ENCODE peak calls at places on chromosomes 5 and 9, in seven cellular contexts. T, A, O, Q, C, M and B are unnamed samples.

GRCh38 chr9:34636791-34637355 is 714 bp downstream of the SIGMAR1 start:
- DNase-seq in T (peak; percentile 57), A (no peak), O (no peak), Q (no peak), C (peak; percentile 22), M (no peak), B (peak; percentile 56)

GRCh38 chr9:26292943-26293342 is 599.7 kb downstream of the CAAP1 start:
- DNase-seq in T (no peak), A (no peak), O (no peak), Q (no peak), C (peak; percentile 52), M (no peak), B (no peak)

GRCh38 chr9:99109522-99109921 is 4.6 kb downstream of the TGFBR1 start:
- DNase-seq in T (no peak), A (no peak), O (no peak), Q (no peak), C (peak; percentile 74), M (no peak), B (no peak)

GRCh38 chr5:133962801-133963476 is 5.5 kb downstream of the C5orf15 start:
- DNase-seq in T (no peak), A (no peak), O (no peak), Q (no peak), C (peak; percentile 79), M (no peak), B (no peak)

GRCh38 chr5:66450988-66451387 is 145.2 kb upstream of the MAST4 start:
- DNase-seq in T (no peak), A (no peak), O (no peak), Q (no peak), C (no peak), M (no peak), B (no peak)

GRCh38 chr5:20286512-20286911 is 298.5 kb upstream of the CDH18 start:
- DNase-seq in T (no peak), A (no peak), O (no peak), Q (no peak), C (peak; percentile 58), M (no peak), B (no peak)

GRCh38 chr9:33372900-33373299 is 29.5 kb downstream of the AQP7 start:
- DNase-seq in T (no peak), A (no peak), O (no peak), Q (no peak), C (no peak), M (no peak), B (no peak)

GRCh38 chr9:36007309-36007708 is 29.4 kb upstream of the RECK start:
- DNase-seq in T (no peak), A (no peak), O (no peak), Q (no peak), C (no peak), M (no peak), B (no peak)

GRCh38 chr9:126582427-126582826 is 31.3 kb upstream of the LMX1B start:
- DNase-seq in T (no peak), A (no peak), O (no peak), Q (no peak), C (no peak), M (no peak), B (no peak)

GRCh38 chr5:118965913-118966312 is 22.4 kb downstream of the DTWD2 start:
- DNase-seq in T (no peak), A (no peak), O (no peak), Q (no peak), C (no peak), M (no peak), B (no peak)

GRCh38 chr5:36217591-36217990 is 24.1 kb downstream of the NADK2 start:
- DNase-seq in T (no peak), A (no peak), O (no peak), Q (no peak), C (no peak), M (no peak), B (no peak)

GRCh38 chr9:89941875-89942274 is 337.1 kb downstream of the GADD45G start:
- DNase-seq in T (no peak), A (no peak), O (no peak), Q (no peak), C (peak; percentile 93), M (no peak), B (no peak)

GRCh38 chr9:93968451-93969327 is 13.5 kb upstream of the BARX1 start:
- DNase-seq in T (no peak), A (no peak), O (peak; percentile 39), Q (no peak), C (peak; percentile 59), M (no peak), B (no peak)

GRCh38 chr9:118459832-118460425 is 755.7 kb downstream of the TLR4 start:
- DNase-seq in T (no peak), A (peak; percentile 48), O (peak; percentile 86), Q (no peak), C (no peak), M (no peak), B (peak; percentile 22)

GRCh38 chr5:74673011-74673790 is 11.8 kb upstream of the HEXB start:
- DNase-seq in T (no peak), A (no peak), O (no peak), Q (no peak), C (peak; percentile 67), M (no peak), B (no peak)

GRCh38 chr5:42840279-42840678 is 28.6 kb upstream of the SELENOP start:
- DNase-seq in T (peak; percentile 44), A (peak; percentile 57), O (peak; percentile 81), Q (no peak), C (peak; percentile 58), M (peak; percentile 66), B (peak; percentile 58)

GRCh38 chr5:93578813-93579560 is 2.0 kb downstream of the NR2F1-AS1 start:
- DNase-seq in T (peak; percentile 39), A (no peak), O (peak; percentile 83), Q (no peak), C (peak; percentile 72), M (peak; percentile 79), B (no peak)

GRCh38 chr5:167346461-167346860 is 945.0 kb upstream of the WWC1 start:
- DNase-seq in T (no peak), A (no peak), O (no peak), Q (no peak), C (no peak), M (no peak), B (no peak)

GRCh38 chr9:132800038-132800648 is 77.9 kb downstream of the AK8 start:
- DNase-seq in T (peak; percentile 85), A (peak; percentile 86), O (peak; percentile 86), Q (no peak), C (peak; percentile 63), M (peak; percentile 78), B (peak; percentile 62)

GRCh38 chr5:96807099-96807654 is 568 bp downstream of the ERAP1 start:
- DNase-seq in T (peak; percentile 89), A (peak; percentile 88), O (peak; percentile 89), Q (no peak), C (peak; percentile 53), M (peak; percentile 87), B (peak; percentile 85)
- TF ChIP-seq POLR2A in T (peak; percentile 51), A (no peak), O (no peak), Q (no peak), C (peak; percentile 56), M (no peak), B (no peak)

DNA sequence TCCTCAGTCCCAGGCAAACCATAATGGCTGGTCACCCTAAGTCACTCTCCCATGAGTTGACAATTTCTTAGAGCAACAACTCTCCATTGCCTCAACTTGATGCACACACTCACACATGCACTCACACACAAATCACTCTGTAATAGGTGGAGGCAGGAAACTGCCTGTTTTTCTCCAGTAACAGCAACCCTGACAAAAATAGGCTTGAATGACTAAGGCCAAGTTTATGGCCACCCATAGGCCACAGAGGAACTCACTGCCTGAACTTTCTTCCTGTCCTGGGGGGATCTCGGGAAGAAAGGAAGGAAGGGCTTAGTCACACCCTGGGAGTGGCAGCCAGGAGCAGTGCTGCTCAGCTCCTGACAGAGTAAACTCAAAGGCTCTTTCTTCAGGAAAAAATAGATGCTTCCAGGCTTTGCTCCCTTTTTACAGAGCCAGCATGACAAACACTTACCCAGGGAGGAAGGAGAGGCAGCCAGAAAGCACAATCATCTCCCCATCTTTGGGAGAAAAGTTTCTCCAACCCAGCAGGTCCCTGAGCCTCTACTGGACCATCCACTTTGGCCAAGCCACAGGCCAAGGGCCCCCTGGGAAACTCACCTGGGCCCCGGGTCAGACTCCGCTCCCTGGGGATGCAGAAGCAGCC is 368 bp downstream of the SH3TC2 start:
- DNase-seq in T (no peak), A (no peak), O (no peak), Q (no peak), C (peak; percentile 88), M (no peak), B (peak; percentile 69)
- H3K27ac ChIP-seq in T (peak overlapping the region; percentile 64), A (no peak overlapping the region), O (peak overlapping the region; percentile 72), Q (no peak overlapping the region), C (peak overlapping the region; percentile 77), M (no peak overlapping the region), B (peak overlapping the region; percentile 86)

DNA sequence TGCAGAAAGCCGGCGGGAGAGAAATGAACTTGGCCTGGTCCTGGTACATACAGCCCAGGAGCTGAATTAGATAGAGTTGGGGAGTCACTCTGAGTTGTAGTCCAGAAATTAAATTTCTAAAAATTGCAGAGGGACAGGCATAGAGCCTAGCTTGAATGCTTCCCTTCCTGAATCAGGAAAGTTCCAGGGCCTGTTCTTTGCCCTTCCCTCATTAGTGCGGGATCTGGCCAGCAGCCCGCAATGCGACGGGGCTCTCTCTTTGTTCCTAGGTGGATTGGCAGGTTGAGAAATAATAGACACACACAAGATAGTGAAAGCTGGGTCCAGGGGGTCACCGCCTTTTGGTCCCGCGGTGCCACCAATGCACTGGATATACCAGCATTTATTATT is 34.0 kb downstream of the MFAP3 start:
- DNase-seq in T (no peak), A (peak; percentile 51), O (no peak), Q (no peak), C (no peak), M (no peak), B (no peak)
- H3K27me3 ChIP-seq in T (no peaks in the 10 kb centered on the region), A (no peaks in the 10 kb centered on the region), O (no peaks in the 10 kb centered on the region), Q (peaks cover under 1% of the 10 kb centered on the region), C (no peaks in the 10 kb centered on the region), M (no peaks in the 10 kb centered on the region), B (no peaks in the 10 kb centered on the region)

GRCh38 chr5:77778398-77778797 is 2.3 kb upstream of the TBCA start:
- DNase-seq in T (no peak), A (no peak), O (no peak), Q (no peak), C (no peak), M (no peak), B (no peak)

GRCh38 chr5:77777911-77778310 is 1.8 kb upstream of the TBCA start:
- DNase-seq in T (no peak), A (no peak), O (no peak), Q (no peak), C (no peak), M (no peak), B (no peak)

GRCh38 chr5:77781076-77781475 is 4.9 kb upstream of the TBCA start:
- DNase-seq in T (no peak), A (no peak), O (no peak), Q (no peak), C (no peak), M (no peak), B (no peak)

GRCh38 chr5:77777281-77777892 is 1.2 kb upstream of the TBCA start:
- DNase-seq in T (no peak), A (no peak), O (no peak), Q (no peak), C (peak; percentile 49), M (no peak), B (no peak)

DNA sequence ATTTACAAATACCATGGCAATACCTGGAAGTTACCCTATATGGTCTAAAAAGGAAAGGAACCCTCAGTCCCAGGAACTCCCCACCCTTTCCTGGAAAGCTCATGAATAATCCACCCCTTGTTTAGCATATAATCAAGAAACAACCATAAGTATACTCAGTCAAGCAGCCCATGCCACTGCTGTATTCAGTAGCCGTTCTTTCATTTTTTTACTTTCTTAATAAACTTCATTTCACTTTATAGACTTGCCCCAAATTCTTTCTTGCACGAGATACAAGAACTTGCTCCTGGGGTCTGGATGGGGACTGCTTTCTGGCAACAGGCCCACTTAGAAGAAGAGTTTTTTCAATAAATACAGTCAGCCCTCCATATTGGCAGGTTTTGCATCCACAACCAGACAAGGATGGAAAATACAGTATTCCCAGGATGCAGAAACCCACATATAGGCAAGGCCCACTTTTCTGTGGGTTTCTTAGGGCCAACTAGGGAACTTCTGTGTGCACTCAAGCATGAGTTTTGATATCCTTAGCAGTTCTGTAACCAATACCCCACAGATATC is 2.8 kb upstream of the TBCA start:
- DNase-seq in T (no peak), A (no peak), O (no peak), Q (no peak), C (no peak), M (no peak), B (no peak)
- TF ChIP-seq POLR2A in T (no peak), A (no peak), O (no peak), Q (no peak), C (no peak), M (no peak), B (no peak)